ENCODE peak calls at places on chromosome 13, in five cellular contexts. H, J, B, X and U are unnamed samples.

GRCh38 chr13:98447881-98448641 is 128.8 kb downstream of the STK24 start:
- DNase-seq in H (no peak), J (no peak), B (no peak), X (no peak), U (peak)

GRCh38 chr13:41693434-41693833 is 236.1 kb downstream of the RGCC start:
- DNase-seq in H (peak), J (no peak), B (no peak), X (no peak), U (no peak)

GRCh38 chr13:33743438-33744368 is 74.2 kb upstream of the RFC3 start:
- DNase-seq in H (no peak), J (no peak), B (peak), X (no peak), U (peak)

GRCh38 chr13:50576156-50576555 is 267.3 kb downstream of the DLEU7 start:
- DNase-seq in H (no peak), J (peak), B (no peak), X (peak), U (no peak)

GRCh38 chr13:114079601-114080536 is 52.6 kb downstream of the RASA3 start:
- DNase-seq in H (no peak), J (peak), B (no peak), X (no peak), U (no peak)

GRCh38 chr13:35621989-35622388 is 145.5 kb upstream of the MAB21L1 start:
- DNase-seq in H (no peak), J (no peak), B (no peak), X (no peak), U (no peak)

GRCh38 chr13:65841156-65841555 is 1389.0 kb downstream of the PCDH9 start:
- DNase-seq in H (peak), J (no peak), B (no peak), X (no peak), U (no peak)

GRCh38 chr13:110108348-110109139 is 198.4 kb downstream of the COL4A1 start:
- DNase-seq in H (peak), J (peak), B (no peak), X (peak), U (peak)

GRCh38 chr13:57044910-57045309 is 95.8 kb upstream of the PRR20A start:
- DNase-seq in H (no peak), J (no peak), B (no peak), X (no peak), U (no peak)

GRCh38 chr13:26376430-26376829 is 122.5 kb downstream of the CDK8 start:
- DNase-seq in H (no peak), J (no peak), B (no peak), X (no peak), U (no peak)

GRCh38 chr13:79393564-79394249 is 12.3 kb downstream of the RBM26 start:
- DNase-seq in H (no peak), J (peak), B (peak), X (no peak), U (no peak)

GRCh38 chr13:45305079-45305478 is 35.9 kb downstream of the TPT1 start:
- DNase-seq in H (no peak), J (no peak), B (no peak), X (no peak), U (no peak)

GRCh38 chr13:92843549-92843948 is 383.1 kb upstream of the GPC6 start:
- DNase-seq in H (peak), J (no peak), B (no peak), X (no peak), U (no peak)

GRCh38 chr13:68369739-68370138 is 1139.6 kb upstream of the PCDH9 start:
- DNase-seq in H (peak), J (no peak), B (no peak), X (no peak), U (no peak)

GRCh38 chr13:37608750-37609339 is 10.3 kb upstream of the POSTN start:
- DNase-seq in H (no peak), J (no peak), B (no peak), X (no peak), U (no peak)
- TF ChIP-seq CTCF in H (no peak), J (peak), B (peak), X (peak), U (peak)

GRCh38 chr13:49217962-49218492 is 2.1 kb upstream of the MLNR start:
- DNase-seq in H (no peak), J (no peak), B (no peak), X (no peak), U (no peak)

GRCh38 chr13:49220856-49221614 is 897 bp downstream of the MLNR start:
- DNase-seq in H (peak), J (no peak), B (no peak), X (no peak), U (peak)

GRCh38 chr13:49219647-49220034 is 497 bp upstream of the MLNR start:
- DNase-seq in H (no peak), J (no peak), B (no peak), X (no peak), U (peak)

GRCh38 chr13:49218493-49219051 is 1.6 kb upstream of the MLNR start:
- DNase-seq in H (peak), J (no peak), B (no peak), X (no peak), U (no peak)

DNA sequence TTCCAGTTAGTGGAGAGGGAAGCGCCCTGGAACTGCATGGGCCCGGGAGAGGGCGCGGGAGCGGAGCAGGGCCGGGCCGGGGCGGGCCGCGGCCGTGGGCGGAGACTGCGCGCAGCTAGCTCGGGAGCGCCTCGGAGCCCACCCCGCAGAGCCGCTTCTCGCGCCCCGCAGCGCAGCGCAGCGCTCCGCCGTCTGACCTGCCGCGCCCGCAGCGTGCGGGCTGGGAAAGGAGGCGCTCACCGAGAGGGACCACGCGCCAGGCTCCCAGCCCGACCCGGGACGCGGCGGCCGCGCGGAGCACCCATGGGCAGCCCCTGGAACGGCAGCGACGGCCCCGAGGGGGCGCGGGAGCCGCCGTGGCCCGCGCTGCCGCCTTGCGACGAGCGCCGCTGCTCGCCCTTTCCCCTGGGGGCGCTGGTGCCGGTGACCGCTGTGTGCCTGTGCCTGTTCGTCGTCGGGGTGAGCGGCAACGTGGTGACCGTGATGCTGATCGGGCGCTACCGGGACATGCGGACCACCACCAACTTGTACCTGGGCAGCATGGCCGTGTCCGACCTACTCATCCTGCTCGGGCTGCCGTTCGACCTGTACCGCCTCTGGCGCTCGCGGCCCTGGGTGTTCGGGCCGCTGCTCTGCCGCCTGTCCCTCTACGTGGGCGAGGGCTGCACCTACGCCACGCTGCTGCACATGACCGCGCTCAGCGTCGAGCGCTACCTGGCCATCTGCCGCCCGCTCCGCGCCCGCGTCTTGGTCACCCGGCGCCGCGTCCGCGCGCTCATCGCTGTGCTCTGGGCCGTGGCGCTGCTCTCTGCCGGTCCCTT is at the start of gene MLNR:
- DNase-seq in H (peak), J (no peak), B (peak), X (no peak), U (peak)
- TF ChIP-seq CTCF in H (no peak), J (no peak), B (peak), X (peak), U (no peak)

DNA sequence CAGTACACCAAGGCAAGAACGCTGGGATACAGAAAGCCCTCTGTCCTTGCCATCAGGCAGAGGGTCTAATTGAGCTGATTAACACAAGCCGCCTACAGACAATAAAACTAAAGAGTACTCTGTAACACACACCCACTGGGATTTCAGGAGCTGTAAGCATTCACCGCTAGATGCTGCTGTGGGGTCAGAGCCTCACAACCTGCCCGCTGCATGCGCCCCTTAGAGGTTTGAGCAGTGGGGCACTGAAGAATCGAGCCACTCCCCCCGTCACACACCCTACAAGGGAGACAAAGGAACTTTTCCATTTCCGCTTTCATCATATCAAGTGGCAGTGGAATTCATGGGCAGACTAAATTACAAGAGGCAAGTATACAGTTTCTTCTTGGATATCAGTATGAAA is 1080.6 kb downstream of the PCDH17 start:
- DNase-seq in H (peak), J (no peak), B (no peak), X (no peak), U (no peak)
- TF ChIP-seq CTCF in H (no peak), J (no peak), B (no peak), X (no peak), U (no peak)

DNA sequence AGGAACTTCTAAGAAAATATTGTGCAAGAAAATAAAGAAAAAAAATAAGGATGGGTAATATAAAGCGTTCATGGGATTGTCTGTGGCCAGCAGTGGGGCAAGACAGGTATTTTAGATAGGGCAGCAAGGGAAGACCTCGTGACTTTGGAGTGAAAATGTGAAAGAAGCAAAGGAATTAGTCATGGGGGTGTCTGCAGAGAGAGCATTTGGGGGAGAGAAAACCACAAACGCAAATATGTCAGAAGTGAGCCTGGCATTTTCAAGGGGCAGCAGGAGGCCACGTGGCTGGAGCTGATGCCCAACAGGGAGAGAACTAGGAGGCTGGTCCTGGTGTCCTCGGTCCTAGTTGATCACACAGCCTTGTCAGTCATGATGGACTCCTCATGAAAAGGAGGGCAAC is 31.1 kb downstream of the RUBCNL start:
- DNase-seq in H (peak), J (no peak), B (no peak), X (no peak), U (no peak)
- TF ChIP-seq CTCF in H (no peak), J (no peak), B (no peak), X (no peak), U (no peak)

GRCh38 chr13:108269601-108270328 is at the start of gene TNFSF13B:
- DNase-seq in H (peak), J (peak), B (peak), X (peak), U (peak)
- TF ChIP-seq CTCF in H (no peak), J (no peak), B (peak), X (peak), U (peak)

GRCh38 chr13:25032160-25032559 is 63.8 kb upstream of the PABPC3 start:
- DNase-seq in H (no peak), J (no peak), B (no peak), X (no peak), U (no peak)

GRCh38 chr13:25042141-25042540 is 53.8 kb upstream of the PABPC3 start:
- DNase-seq in H (no peak), J (no peak), B (no peak), X (no peak), U (no peak)

GRCh38 chr13:25034173-25034572 is 61.8 kb upstream of the PABPC3 start:
- DNase-seq in H (no peak), J (no peak), B (no peak), X (no peak), U (no peak)

GRCh38 chr13:25037057-25037813 is 58.7 kb upstream of the PABPC3 start:
- DNase-seq in H (peak), J (no peak), B (no peak), X (peak), U (peak)
- TF ChIP-seq CTCF in H (peak), J (peak), B (peak), X (peak), U (peak)

GRCh38 chr13:32537580-32538233 is 888 bp downstream of the N4BP2L2 start:
- DNase-seq in H (peak), J (peak), B (no peak), X (peak), U (no peak)

GRCh38 chr13:32535748-32536147 is 2.8 kb downstream of the N4BP2L2 start:
- DNase-seq in H (no peak), J (no peak), B (no peak), X (no peak), U (no peak)

GRCh38 chr13:32535140-32535539 is 3.5 kb downstream of the N4BP2L2 start:
- DNase-seq in H (no peak), J (no peak), B (no peak), X (no peak), U (no peak)

GRCh38 chr13:32538234-32538620 is 368 bp downstream of the N4BP2L2 start:
- DNase-seq in H (peak), J (peak), B (peak), X (peak), U (peak)

DNA sequence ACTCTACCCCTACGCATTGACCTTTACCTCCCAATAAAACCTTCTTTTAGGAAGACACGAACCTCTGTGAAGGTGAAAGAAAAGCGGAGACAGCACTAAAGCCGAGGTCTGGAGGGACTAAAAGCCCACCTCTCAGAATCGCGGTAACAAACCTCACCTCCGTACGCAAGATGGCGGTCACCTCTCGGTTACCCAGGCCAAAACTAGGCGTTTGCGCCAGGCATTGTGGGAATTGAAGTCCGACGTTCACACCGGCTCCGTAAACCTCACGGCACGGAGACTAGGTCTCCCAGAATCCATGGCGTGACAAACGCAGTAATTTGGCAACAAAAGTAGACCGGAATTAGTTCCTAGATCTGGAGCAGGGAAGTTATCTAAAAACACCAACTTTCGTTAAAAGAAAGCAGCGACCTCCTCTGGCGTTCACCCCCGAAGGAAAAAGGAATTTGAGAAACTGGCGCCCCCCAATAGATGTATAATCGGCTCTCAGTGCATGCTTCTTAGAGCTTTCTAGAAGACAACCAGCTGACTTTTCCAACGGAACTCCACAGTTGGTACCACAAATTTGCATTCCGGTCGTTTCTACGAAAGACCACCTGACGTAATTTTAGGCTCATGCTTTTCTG is at the start of gene N4BP2L2:
- DNase-seq in H (peak), J (peak), B (peak), X (peak), U (peak)
- TF ChIP-seq CTCF in H (peak), J (no peak), B (no peak), X (peak), U (peak)

GRCh38 chr13:67238277-67238859 is 8.2 kb upstream of the PCDH9 start:
- DNase-seq in H (peak), J (no peak), B (no peak), X (no peak), U (peak)
- TF ChIP-seq CTCF in H (no peak), J (peak), B (peak), X (peak), U (peak)

GRCh38 chr13:73941752-73942151 is 192.5 kb downstream of the KLF12 start:
- DNase-seq in H (no peak), J (no peak), B (no peak), X (no peak), U (no peak)

GRCh38 chr13:73939071-73939380 is 195.2 kb downstream of the KLF12 start:
- DNase-seq in H (peak), J (no peak), B (no peak), X (no peak), U (no peak)

GRCh38 chr13:73938375-73939070 is 195.7 kb downstream of the KLF12 start:
- DNase-seq in H (peak), J (no peak), B (no peak), X (no peak), U (no peak)

GRCh38 chr13:73939603-73940002 is 194.6 kb downstream of the KLF12 start:
- DNase-seq in H (no peak), J (no peak), B (no peak), X (no peak), U (no peak)

DNA sequence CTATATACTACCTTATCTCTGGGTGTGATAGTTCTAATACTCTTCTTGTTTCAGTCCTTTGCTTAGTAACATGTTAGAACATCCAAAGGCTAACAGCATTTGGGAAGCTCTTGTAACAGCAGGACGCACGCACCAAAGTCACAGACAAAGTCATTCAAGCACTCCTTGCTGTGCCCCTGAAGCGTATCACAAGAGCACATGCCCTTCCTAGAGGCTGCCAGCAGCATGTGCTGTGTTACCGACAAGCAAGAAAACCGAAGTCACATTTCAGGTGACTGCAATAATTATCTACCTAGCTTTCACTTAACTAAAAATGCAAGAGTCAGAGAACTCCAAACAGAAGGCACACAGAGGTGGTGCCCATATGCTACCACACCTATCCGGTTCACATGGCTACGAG is 194.1 kb downstream of the KLF12 start:
- DNase-seq in H (no peak), J (no peak), B (no peak), X (no peak), U (no peak)
- TF ChIP-seq CTCF in H (no peak), J (no peak), B (no peak), X (no peak), U (no peak)